ENCODE peak calls at places on chromosomes 13 and 19, in four cellular contexts. A, I, M and E are unnamed samples.

GRCh38 chr19:2869618-2870017 is 2.5 kb downstream of the ZNF556 start:
- DNase-seq in A (no peak), I (no peak), M (no peak), E (no peak)

GRCh38 chr19:44807652-44808462 is 1.0 kb upstream of the BCAM start:
- DNase-seq in A (peak), I (peak), M (peak), E (peak)

GRCh38 chr13:35722438-35723060 is 246.1 kb upstream of the MAB21L1 start:
- DNase-seq in A (no peak), I (no peak), M (no peak), E (no peak)

GRCh38 chr19:11984986-11985385 is 20.1 kb downstream of the ZNF763 start:
- DNase-seq in A (no peak), I (no peak), M (no peak), E (no peak)

GRCh38 chr13:43573361-43573740 is 213.4 kb downstream of the ENOX1 start:
- DNase-seq in A (no peak), I (no peak), M (no peak), E (peak)

GRCh38 chr19:53907193-53907581 is 1.9 kb upstream of the CACNG7 start:
- DNase-seq in A (no peak), I (no peak), M (no peak), E (no peak)

GRCh38 chr19:29326849-29327840 is 114.2 kb upstream of the UQCRFS1 start:
- DNase-seq in A (no peak), I (no peak), M (no peak), E (no peak)

GRCh38 chr19:46065486-46065885 is 24.7 kb upstream of the IGFL4 start:
- DNase-seq in A (peak), I (no peak), M (no peak), E (no peak)

GRCh38 chr13:46124531-46124966 is 19.7 kb upstream of the CPB2 start:
- DNase-seq in A (no peak), I (no peak), M (no peak), E (no peak)

GRCh38 chr13:26227396-26227971 is 5.4 kb upstream of the RNF6 start:
- DNase-seq in A (no peak), I (no peak), M (no peak), E (no peak)

GRCh38 chr19:58482372-58482771 is 6.2 kb downstream of the ZNF446 start:
- DNase-seq in A (no peak), I (no peak), M (no peak), E (no peak)

GRCh38 chr19:5554828-5555227 is 12.9 kb downstream of the TINCR start:
- DNase-seq in A (no peak), I (no peak), M (no peak), E (no peak)

GRCh38 chr19:42132030-42132628 is at the start of gene POU2F2:
- DNase-seq in A (peak), I (peak), M (no peak), E (no peak)

GRCh38 chr13:76991796-76992547 is at the start of gene CLN5:
- DNase-seq in A (peak), I (peak), M (peak), E (peak)

GRCh38 chr19:17604372-17605025 is 49.0 kb downstream of the COLGALT1 start:
- DNase-seq in A (no peak), I (no peak), M (no peak), E (no peak)

GRCh38 chr19:48490980-48491792 is 20.4 kb downstream of the LMTK3 start:
- DNase-seq in A (peak), I (peak), M (peak), E (no peak)

GRCh38 chr19:41739361-41739760 is 16.0 kb upstream of the CEACAM6 start:
- DNase-seq in A (no peak), I (no peak), M (no peak), E (no peak)

GRCh38 chr19:32675720-32676185 is at the start of gene RGS9BP:
- DNase-seq in A (peak), I (peak), M (peak), E (no peak)

GRCh38 chr13:35979378-35979911 is 151.7 kb downstream of the DCLK1 start:
- DNase-seq in A (peak), I (peak), M (no peak), E (peak)

GRCh38 chr13:85709072-85709471 is 90.1 kb downstream of the SLITRK6 start:
- DNase-seq in A (no peak), I (no peak), M (no peak), E (no peak)

GRCh38 chr19:16381756-16382401 is 57.3 kb downstream of the KLF2 start:
- DNase-seq in A (peak), I (peak), M (no peak), E (no peak)

GRCh38 chr19:6241680-6242079 is 38.1 kb downstream of the MLLT1 start:
- DNase-seq in A (no peak), I (no peak), M (no peak), E (no peak)

GRCh38 chr13:89966524-89966923 is 1381.0 kb upstream of the MIR17HG start:
- DNase-seq in A (no peak), I (no peak), M (no peak), E (no peak)

GRCh38 chr19:10235003-10235402 is 3.9 kb upstream of the S1PR2 start:
- DNase-seq in A (no peak), I (no peak), M (no peak), E (no peak)

GRCh38 chr19:8571006-8571411 is 6.2 kb downstream of the MYO1F start:
- DNase-seq in A (peak), I (peak), M (peak), E (peak)

GRCh38 chr13:51453308-51453958 is 597 bp upstream of the INTS6 start:
- DNase-seq in A (peak), I (peak), M (peak), E (peak)

GRCh38 chr13:105979131-105979530 is 556.3 kb downstream of the EFNB2 start:
- DNase-seq in A (no peak), I (no peak), M (no peak), E (no peak)

GRCh38 chr19:7912144-7912696 is 2.4 kb upstream of the TGFBR3L start:
- DNase-seq in A (no peak), I (no peak), M (no peak), E (no peak)

GRCh38 chr13:100096526-100096925 is 7.6 kb downstream of the PCCA start:
- DNase-seq in A (no peak), I (no peak), M (no peak), E (no peak)

GRCh38 chr19:49512970-49513745 is 697 bp downstream of the FCGRT start:
- DNase-seq in A (peak), I (peak), M (no peak), E (no peak)

GRCh38 chr13:74204606-74205312 is 70.6 kb upstream of the KLF12 start:
- DNase-seq in A (no peak), I (no peak), M (no peak), E (no peak)